ENCODE peak calls at places on chromosomes 4 and X, in five cellular contexts. L, A, C, E and D are unnamed samples.

GRCh38 chr4:5012477-5012876 is 6.8 kb downstream of the CYTL1 start:
- DNase-seq in L (no peak), E (no peak), C (no peak), A (no peak), D (no peak)

GRCh38 chr4:76659103-76659490 is 224.1 kb downstream of the SHROOM3 start:
- DNase-seq in C (no peak), L (no peak), E (no peak), A (no peak), D (no peak)

GRCh38 chr4:7813674-7814073 is 126.0 kb downstream of the AFAP1 start:
- DNase-seq in C (no peak), E (no peak), L (no peak), A (peak; percentile 26), D (no peak)

GRCh38 chr4:103099691-103100392 is at the start of gene BDH2:
- DNase-seq in L (peak; percentile 75), A (peak; percentile 81), C (no peak), E (peak; percentile 82), D (no peak)

GRCh38 chr4:84750260-84750955 is 167.5 kb downstream of the CDS1 start:
- DNase-seq in E (peak; percentile 38), A (no peak), C (no peak), L (peak; percentile 28), D (no peak)

GRCh38 chr4:103887191-103887590 is 167.4 kb upstream of the TACR3 start:
- DNase-seq in A (no peak), E (no peak), C (no peak), L (no peak), D (no peak)

GRCh38 chr4:81509822-81510221 is 38.1 kb upstream of the RASGEF1B start:
- DNase-seq in A (no peak), L (no peak), C (no peak), E (no peak), D (no peak)

GRCh38 chr4:114890773-114891172 is 222.6 kb downstream of the NDST4 start:
- DNase-seq in A (no peak), C (no peak), L (no peak), E (no peak), D (no peak)

GRCh38 chr4:52299120-52299519 is 248.0 kb downstream of the SPATA18 start:
- DNase-seq in E (no peak), C (no peak), L (no peak), A (no peak), D (no peak)

GRCh38 chr4:74205559-74205958 is 47.6 kb downstream of the MTHFD2L start:
- DNase-seq in E (no peak), A (no peak), L (no peak), C (no peak), D (no peak)

GRCh38 chr4:109497511-109497910 is 62.5 kb upstream of the MCUB start:
- DNase-seq in A (no peak), E (no peak), C (no peak), L (no peak), D (no peak)

GRCh38 chr4:137156054-137156453 is 376.2 kb downstream of the PCDH18 start:
- DNase-seq in A (no peak), E (no peak), C (no peak), L (no peak), D (no peak)

GRCh38 chr4:77493829-77494551 is 111.6 kb upstream of the CXCL13 start:
- DNase-seq in E (no peak), L (no peak), A (no peak), C (no peak), D (no peak)

GRCh38 chr4:174396599-174396998 is 112.9 kb downstream of the CEP44 start:
- DNase-seq in C (no peak), A (no peak), E (no peak), L (no peak), D (no peak)

GRCh38 chr4:7352486-7352885 is 82.2 kb downstream of the PSAPL1 start:
- DNase-seq in C (no peak), E (no peak), L (no peak), A (no peak), D (no peak)

GRCh38 chrX:65971151-65971550 is 68.7 kb downstream of the VSIG4 start:
- DNase-seq in E (no peak), C (peak; percentile 42), L (no peak), A (no peak), D (no peak)

GRCh38 chrX:11535156-11535919 is 130.4 kb downstream of the ARHGAP6 start:
- DNase-seq in L (no peak), C (no peak), E (no peak), A (no peak), D (no peak)

GRCh38 chr4:118077767-118078105 is 43.5 kb downstream of the NDST3 start:
- DNase-seq in A (no peak), L (no peak), E (no peak), C (no peak), D (no peak)

GRCh38 chrX:115311139-115311538 is 21.6 kb downstream of the LUZP4 start:
- DNase-seq in E (no peak), C (no peak), A (no peak), L (no peak), D (no peak)

GRCh38 chr4:26287748-26288147 is 33.1 kb upstream of the RBPJ start:
- DNase-seq in E (no peak), C (no peak), A (no peak), L (no peak), D (no peak)

GRCh38 chrX:72554448-72555140 is 18.0 kb downstream of the HDAC8 start:
- DNase-seq in E (peak; percentile 11), L (peak; percentile 12), C (peak; percentile 59), A (no peak), D (no peak)

GRCh38 chr4:31081375-31081774 is 361.2 kb downstream of the PCDH7 start:
- DNase-seq in E (no peak), C (no peak), A (no peak), L (no peak), D (no peak)

GRCh38 chr4:169741569-169741968 is 16.2 kb downstream of the HPF1 start:
- DNase-seq in E (no peak), A (no peak), C (no peak), L (no peak), D (no peak)

GRCh38 chrX:2432298-2432863 is 68.4 kb downstream of the DHRSX start:
- DNase-seq in E (no peak), L (no peak), A (no peak), C (no peak), D (peak; percentile 9)

GRCh38 chrX:2430265-2430825 is 70.4 kb downstream of the DHRSX start:
- DNase-seq in E (no peak), L (no peak), C (no peak), A (no peak), D (peak; percentile 68)

GRCh38 chrX:2435465-2435864 is 65.3 kb downstream of the DHRSX start:
- DNase-seq in E (no peak), L (no peak), C (no peak), A (no peak), D (no peak)

GRCh38 chrX:2434270-2434669 is 66.5 kb downstream of the DHRSX start:
- DNase-seq in E (no peak), C (no peak), L (no peak), A (no peak), D (no peak)

DNA sequence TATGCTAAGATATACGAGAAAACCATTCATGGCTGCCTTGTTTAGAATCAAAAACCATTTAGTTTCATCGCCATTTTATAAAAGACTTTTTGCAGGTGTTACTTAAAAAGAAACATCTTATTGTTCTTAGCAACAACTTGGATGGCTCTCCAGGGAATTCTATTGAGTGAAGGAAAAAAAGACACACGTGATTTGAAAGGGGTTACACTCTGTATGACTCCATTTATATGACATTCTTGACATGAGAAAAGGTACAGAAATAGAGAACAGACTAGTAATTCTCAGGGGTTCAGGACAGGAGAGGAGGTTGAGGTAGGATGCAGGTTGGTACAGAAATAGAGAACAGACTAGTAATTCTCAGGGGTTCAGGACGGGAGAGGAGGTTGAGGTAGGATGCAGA is 66.0 kb downstream of the DHRSX start:
- DNase-seq in L (no peak), C (no peak), E (no peak), A (no peak), D (no peak)
- TF ChIP-seq EP300 in L (no peak), C (no peak), E (no peak), A (no peak), D (no peak)

GRCh38 chr4:180058731-180059215 is 2184.4 kb upstream of the TENM3 start:
- DNase-seq in A (no peak), E (no peak), L (peak; percentile 10), C (peak; percentile 81), D (no peak)
- TF ChIP-seq POLR2A in A (no peak), E (no peak), L (no peak), C (no peak), D (no peak)

DNA sequence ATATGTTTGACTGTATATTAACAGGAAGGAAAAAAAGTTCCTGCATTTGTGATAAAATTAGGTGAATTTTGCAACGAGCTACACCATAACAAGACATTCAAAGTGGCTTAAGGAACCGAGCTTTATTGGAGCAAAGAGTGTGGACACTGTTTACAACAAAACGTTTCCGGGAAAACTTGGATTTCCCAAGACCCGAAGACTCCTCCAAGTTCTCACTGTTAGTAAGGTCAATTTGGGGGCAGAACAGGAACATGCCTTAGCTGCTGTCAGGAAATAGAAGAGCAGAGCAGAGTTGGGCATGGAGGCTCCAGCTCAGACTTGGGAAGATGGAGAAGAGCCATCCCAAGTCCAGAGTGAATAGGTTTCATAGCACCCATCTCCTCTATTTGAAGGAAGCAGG is 16.5 kb downstream of the ADH6 start:
- DNase-seq in E (no peak), C (no peak), L (no peak), A (peak; percentile 70), D (no peak)
- TF ChIP-seq EP300 in E (no peak), C (no peak), L (no peak), A (no peak), D (no peak)

GRCh38 chr4:86934147-86934771 is 552 bp upstream of the AFF1 start:
- DNase-seq in A (no peak), L (no peak), E (no peak), C (no peak), D (no peak)

GRCh38 chr4:86935499-86935832 is 655 bp downstream of the AFF1 start:
- DNase-seq in A (no peak), L (no peak), E (no peak), C (no peak), D (peak; percentile 86)

GRCh38 chr4:86939123-86939522 is 4.3 kb downstream of the AFF1 start:
- DNase-seq in L (no peak), C (no peak), A (no peak), E (no peak), D (no peak)

GRCh38 chr4:86934772-86935498 is at the start of gene AFF1:
- DNase-seq in E (peak; percentile 96), A (peak; percentile 97), C (peak; percentile 90), L (peak; percentile 75), D (peak; percentile 96)

DNA sequence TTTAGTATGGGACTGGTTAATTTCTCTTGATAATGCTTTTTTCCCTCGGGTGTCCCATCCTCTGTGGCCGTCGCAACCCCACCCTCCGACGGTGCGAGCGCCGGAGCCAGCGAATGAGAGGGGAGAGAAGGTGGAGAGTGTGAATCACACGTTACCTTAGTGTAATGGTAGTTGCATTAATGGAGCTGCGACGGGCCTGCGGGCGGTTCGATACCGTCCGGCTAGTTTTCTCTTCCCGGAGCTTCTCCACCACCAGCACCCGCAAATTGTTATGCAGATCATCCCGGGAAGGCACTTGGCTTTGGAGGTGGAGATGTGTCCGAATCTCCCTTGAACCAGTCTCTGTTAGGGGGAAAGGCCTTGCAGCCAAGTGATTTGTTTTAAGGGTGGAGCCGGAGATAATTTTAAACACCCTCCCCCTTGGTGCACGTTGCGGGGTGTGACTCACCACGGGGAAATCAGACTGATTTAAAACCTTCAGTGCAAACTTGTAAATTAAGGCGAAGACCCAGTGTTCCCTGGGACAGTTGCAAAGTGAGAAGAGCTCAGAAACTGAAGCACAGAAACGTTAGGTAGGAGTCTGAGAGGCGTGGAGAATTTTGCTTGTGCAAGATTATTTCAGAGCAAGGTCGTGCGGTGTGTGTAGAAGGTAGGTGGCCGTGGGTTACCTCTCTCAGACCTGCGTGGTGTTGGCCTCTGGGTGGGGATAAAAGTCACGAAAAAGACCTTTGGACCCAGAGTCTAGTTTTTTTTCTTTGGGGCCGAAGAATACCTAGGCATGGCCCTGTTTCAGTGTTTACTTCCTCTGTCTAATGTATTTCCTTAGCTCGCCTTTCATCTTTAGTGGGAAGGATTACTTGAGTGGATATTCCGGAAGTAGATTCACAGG is 1.3 kb downstream of the AFF1 start:
- DNase-seq in E (peak; percentile 89), L (peak; percentile 74), A (peak; percentile 90), C (peak; percentile 73), D (no peak)
- TF ChIP-seq POLR2A in E (peak; percentile 64), L (peak; percentile 11), A (peak; percentile 38), C (peak; percentile 46), D (peak; percentile 71)